ENCODE peak calls at places on chromosomes 7 and 10, in ten cellular contexts. J is activated T-cell treated with anti-CD3 and anti-CD28 coated beads for 1 hour, E is esophagus squamous epithelium, T is NCI-H1105 treated with DMSO at 0.1 percent for 48 hours, R is lung, B is astrocyte of the spinal cord, F is HCT116, A is H54, U is NCI-H146, V is iPS-NIHi11. P is an unnamed sample.

GRCh38 chr10:78893217-78893616 is 175.5 kb upstream of the ZMIZ1 start:
- DNase-seq in R (no peak), U (no peak), J (no peak), A (no peak), T (no peak), F (no peak), E (no peak), V (no peak), B (no peak), P (no peak)

GRCh38 chr10:44920252-44920651 is 9.1 kb downstream of the TMEM72 start:
- DNase-seq in J (no peak), U (no peak), E (no peak), B (no peak), R (no peak), F (no peak), V (no peak), T (no peak), A (no peak), P (no peak)

GRCh38 chr10:123331438-123331837 is 177.2 kb downstream of the BUB3 start:
- DNase-seq in B (peak; percentile 5), U (peak; percentile 77), A (no peak), V (no peak), R (no peak), F (no peak), E (no peak), T (peak; percentile 29), J (no peak), P (no peak)

GRCh38 chr10:73950155-73950554 is 39.2 kb downstream of the PLAU start:
- DNase-seq in V (no peak), E (no peak), J (no peak), R (no peak), B (no peak), T (no peak), F (no peak), A (no peak), U (no peak), P (no peak)

GRCh38 chr10:71620642-71621041 is 98.9 kb downstream of the C10orf105 start:
- DNase-seq in E (no peak), J (no peak), F (no peak), T (no peak), U (no peak), V (no peak), A (no peak), R (no peak), B (no peak), P (no peak)

GRCh38 chr10:114408968-114409444 is 4.7 kb upstream of the AFAP1L2 start:
- DNase-seq in B (no peak), U (no peak), V (no peak), R (no peak), J (no peak), A (no peak), E (no peak), F (no peak), T (no peak), P (no peak)

GRCh38 chr7:95631545-95631944 is 35.2 kb upstream of the PDK4 start:
- DNase-seq in J (no peak), T (no peak), U (no peak), R (no peak), F (no peak), E (no peak), A (no peak), V (no peak), B (peak; percentile 5), P (no peak)

GRCh38 chr10:28564905-28565304 is 32.0 kb downstream of the WAC start:
- DNase-seq in V (no peak), R (no peak), F (no peak), T (no peak), U (no peak), B (peak; percentile 56), J (no peak), E (no peak), A (no peak), P (no peak)

GRCh38 chr7:76364198-76364584 is 5.4 kb upstream of the YWHAG start:
- DNase-seq in F (no peak), T (no peak), J (no peak), R (no peak), V (no peak), A (peak; percentile 60), E (no peak), B (peak; percentile 74), U (no peak), P (no peak)

P was measured in NT2/D1.